ENCODE peak calls at places on chromosomes 16 and 17, in eight cellular contexts. O is NCI-H69; V is cerebellar nuclear complex; J is GF-D8; N is dermis blood vessel endothelial cell; Y is stimulated activated CD8-positive, alpha-beta memory T cell treated with anti-CD3 and anti-CD28 coated beads, Interleukin-4, amount 100 ng/mL, for 1 hour; A is HEK293T; Z is NCI-H2029. K is an unnamed sample.

GRCh38 chr17:73067075-73067474 is 25.4 kb downstream of the SLC39A11 start:
- DNase-seq in A (no peak), N (no peak), J (no peak), O (no peak), V (no peak), Y (no peak), Z (no peak), K (no peak)

GRCh38 chr17:51245535-51245934 is 14.3 kb downstream of the MBTD1 start:
- DNase-seq in A (no peak), J (no peak), Y (no peak), O (no peak), N (no peak), Z (no peak), V (no peak), K (no peak)

GRCh38 chr17:62753562-62753961 is 54.6 kb downstream of the MARCHF10 start:
- DNase-seq in O (no peak), Y (no peak), A (no peak), N (no peak), V (no peak), Z (no peak), J (no peak), K (no peak)

GRCh38 chr17:9021985-9022552 is 759 bp downstream of the NTN1 start:
- DNase-seq in A (peak), J (no peak), N (peak), Z (no peak), V (no peak), Y (no peak), O (peak), K (peak)

GRCh38 chr17:28372945-28373274 is 1.4 kb downstream of the SARM1 start:
- DNase-seq in J (no peak), Y (no peak), N (no peak), V (no peak), A (no peak), O (peak), Z (no peak), K (no peak)

GRCh38 chr17:34171245-34171818 is 83.8 kb upstream of the CCL2 start:
- DNase-seq in Y (peak), Z (peak), J (no peak), V (no peak), O (peak), A (peak), N (peak), K (peak)

GRCh38 chr17:39622380-39623006 is 4.3 kb upstream of the PPP1R1B start:
- DNase-seq in Y (no peak), N (no peak), A (no peak), O (no peak), V (no peak), J (no peak), Z (no peak), K (no peak)

GRCh38 chr16:17159616-17160015 is 311.1 kb downstream of the XYLT1 start:
- DNase-seq in N (no peak), Z (no peak), V (no peak), A (no peak), O (no peak), Y (no peak), J (no peak), K (no peak)

GRCh38 chr17:62668091-62668804 is 40.8 kb downstream of the MRC2 start:
- DNase-seq in V (no peak), Y (no peak), A (no peak), N (no peak), J (no peak), O (peak), Z (no peak), K (peak)

GRCh38 chr16:82111944-82112343 is 58.1 kb downstream of the MPHOSPH6 start:
- DNase-seq in N (no peak), J (no peak), Z (no peak), O (no peak), A (no peak), Y (no peak), V (no peak), K (peak)

GRCh38 chr16:66610111-66610820 is 5.8 kb downstream of the CMTM3 start:
- DNase-seq in O (no peak), Z (no peak), N (no peak), J (no peak), A (no peak), Y (no peak), V (no peak), K (no peak)

GRCh38 chr17:82687375-82687861 is 11.1 kb downstream of the RAB40B start:
- DNase-seq in N (no peak), Z (no peak), V (no peak), Y (no peak), O (no peak), A (no peak), J (no peak), K (peak)

GRCh38 chr16:59950431-59950830 is 1216.3 kb upstream of the GOT2 start:
- DNase-seq in N (no peak), V (no peak), Z (no peak), A (no peak), O (no peak), J (no peak), Y (no peak), K (peak)

GRCh38 chr16:878071-878784 is 77.7 kb upstream of the GNG13 start:
- DNase-seq in Z (no peak), N (peak), J (no peak), O (peak), Y (no peak), A (no peak), V (no peak), K (no peak)

GRCh38 chr16:49469930-49470451 is 96.4 kb downstream of the C16orf78 start:
- DNase-seq in J (no peak), Z (no peak), A (no peak), O (peak), Y (no peak), V (no peak), N (no peak), K (no peak)

GRCh38 chr17:1078831-1079561 is 82.1 kb downstream of the TIMM22 start:
- DNase-seq in N (no peak), V (no peak), O (peak), A (no peak), Z (peak), Y (no peak), J (no peak), K (no peak)

GRCh38 chr17:47717845-47718621 is 15.0 kb upstream of the TBX21 start:
- DNase-seq in Y (no peak), N (no peak), J (no peak), Z (no peak), V (no peak), A (no peak), O (peak), K (no peak)

GRCh38 chr17:4204676-4205075 is 59.1 kb downstream of the ANKFY1 start:
- DNase-seq in Y (no peak), V (no peak), Z (peak), A (no peak), J (no peak), O (no peak), N (peak), K (no peak)

GRCh38 chr17:35732806-35733136 is 1.3 kb downstream of the RASL10B start:
- DNase-seq in N (no peak), J (no peak), O (peak), Z (no peak), Y (no peak), A (no peak), V (no peak), K (no peak)

GRCh38 chr17:38617074-38617860 is 11.5 kb upstream of the SRCIN1 start:
- DNase-seq in Z (peak), A (no peak), N (no peak), Y (no peak), V (no peak), J (no peak), O (peak), K (no peak)

GRCh38 chr16:74605746-74606520 is 981 bp downstream of the GLG1 start:
- DNase-seq in J (no peak), Y (no peak), V (no peak), O (no peak), N (peak), A (no peak), Z (no peak), K (no peak)

GRCh38 chr16:57534881-57535658 is 1.3 kb downstream of the CCDC102A start:
- DNase-seq in A (peak), J (no peak), V (no peak), Y (no peak), Z (no peak), N (no peak), O (no peak), K (no peak)

GRCh38 chr17:72376486-72377345 is 255.9 kb downstream of the SOX9 start:
- DNase-seq in J (no peak), Y (no peak), A (no peak), O (peak), Z (no peak), V (no peak), N (no peak), K (no peak)

GRCh38 chr16:61179571-61179970 is 856.7 kb downstream of the CDH8 start:
- DNase-seq in Z (no peak), Y (no peak), A (no peak), O (no peak), N (no peak), J (no peak), V (no peak), K (no peak)

K was measured in mammary epithelial cell.